ENCODE peak calls at places on chromosome 9, in five cellular contexts. Q is trophoblast cell; X is stimulated activated CD8-positive, alpha-beta memory T cell treated with anti-CD3 and anti-CD28 coated beads, Interleukin-4, amount 100 ng/mL, for 4 hours; E is RCC 7860; C is lower lobe of right lung. M is an unnamed sample.

GRCh38 chr9:137724114-137724445 is 105.3 kb downstream of the EHMT1 start:
- DNase-seq in C (no peak), Q (no peak), X (no peak), E (no peak), M (no peak)

GRCh38 chr9:3585616-3586015 is 59.8 kb upstream of the RFX3 start:
- DNase-seq in Q (no peak), C (no peak), X (no peak), E (no peak), M (no peak)

GRCh38 chr9:121463026-121463827 is 36.4 kb downstream of the GGTA1 start:
- DNase-seq in C (peak; percentile 61), Q (peak; percentile 31), X (no peak), E (no peak), M (peak; percentile 74)

GRCh38 chr9:79610019-79610760 is 38.4 kb downstream of the TLE4 start:
- DNase-seq in C (no peak), X (no peak), E (peak; percentile 96), Q (no peak), M (no peak)

GRCh38 chr9:114344692-114345091 is 15.0 kb downstream of the ORM2 start:
- DNase-seq in E (peak; percentile 27), C (no peak), X (no peak), Q (no peak), M (no peak)

GRCh38 chr9:130341839-130342713 is 76.5 kb downstream of the HMCN2 start:
- DNase-seq in E (no peak), C (no peak), Q (no peak), X (no peak), M (no peak)

GRCh38 chr9:27157736-27158135 is 48.7 kb downstream of the TEK start:
- DNase-seq in C (no peak), X (no peak), Q (no peak), E (no peak), M (no peak)

GRCh38 chr9:2928386-2928785 is 84.5 kb upstream of the PUM3 start:
- DNase-seq in Q (no peak), C (no peak), X (no peak), E (no peak), M (no peak)

GRCh38 chr9:127968046-127968445 is 12.7 kb downstream of the EEIG1 start:
- DNase-seq in X (no peak), C (no peak), Q (peak; percentile 84), E (peak; percentile 62), M (no peak)

GRCh38 chr9:101664432-101664831 is 69.7 kb upstream of the PPP3R2 start:
- DNase-seq in E (no peak), X (no peak), Q (no peak), C (no peak), M (no peak)

GRCh38 chr9:88523056-88523455 is 11.9 kb upstream of the NXNL2 start:
- DNase-seq in C (peak; percentile 9), X (no peak), E (peak; percentile 85), Q (no peak), M (no peak)

GRCh38 chr9:96599298-96599697 is 20.3 kb downstream of the CDC14B start:
- DNase-seq in E (no peak), Q (no peak), C (no peak), X (no peak), M (no peak)

GRCh38 chr9:113665756-113666155 is 202.2 kb downstream of the RGS3 start:
- DNase-seq in C (no peak), X (no peak), Q (no peak), E (no peak), M (peak; percentile 40)

GRCh38 chr9:111961575-111961974 is 65.0 kb downstream of the UGCG start:
- DNase-seq in C (no peak), X (no peak), Q (no peak), E (peak; percentile 95), M (no peak)

GRCh38 chr9:28301281-28301680 is 728.0 kb upstream of the C9orf72 start:
- DNase-seq in Q (no peak), E (no peak), X (no peak), C (no peak), M (no peak)

GRCh38 chr9:92652461-92652860 is 17.5 kb downstream of the IPPK start:
- DNase-seq in E (no peak), X (no peak), Q (peak; percentile 50), C (no peak), M (no peak)

GRCh38 chr9:8715792-8716191 is 916.2 kb upstream of the DMAC1 start:
- DNase-seq in X (no peak), E (no peak), C (no peak), Q (no peak), M (no peak)

GRCh38 chr9:126849811-126850210 is 10.6 kb upstream of the ZBTB34 start:
- DNase-seq in C (no peak), Q (no peak), X (no peak), E (no peak), M (no peak)

GRCh38 chr9:93125331-93125894 is 8.6 kb downstream of the NINJ1 start:
- DNase-seq in X (no peak), C (peak; percentile 24), E (no peak), Q (no peak), M (peak; percentile 31)

GRCh38 chr9:135066291-135066690 is 21.2 kb upstream of the OLFM1 start:
- DNase-seq in C (peak; percentile 6), X (no peak), E (no peak), Q (no peak), M (peak; percentile 20)

GRCh38 chr9:76458903-76459690 is at the start of gene GCNT1:
- DNase-seq in E (peak; percentile 87), X (peak; percentile 81), Q (peak; percentile 95), C (peak; percentile 92), M (peak; percentile 95)

M was measured in upper lobe of right lung.